ENCODE peak calls at places on chromosomes 7 and 10, in five cellular contexts. P is SK-N-SH, T is fibroblast of lung, H is endodermal cell, Z is cardiac muscle cell. B is an unnamed sample.
A peak's percentile ranks its signal among the peaks of the same experiment; 100 is the strongest.

GRCh38 chr10:94129393-94130130 is 135.8 kb downstream of the PLCE1 start:
- DNase-seq in P (no peak), T (peak; percentile 92), H (no peak), Z (no peak), B (peak; percentile 68)

GRCh38 chr7:50207682-50208255 is 96.7 kb upstream of the IKZF1 start:
- DNase-seq in P (no peak), T (no peak), H (peak; percentile 8), Z (no peak), B (no peak)

GRCh38 chr10:29055091-29055490 is 233.8 kb upstream of the LYZL1 start:
- DNase-seq in P (no peak), T (no peak), H (no peak), Z (no peak), B (no peak)

GRCh38 chr10:86535057-86535882 is 13.7 kb upstream of the WAPL start:
- DNase-seq in P (no peak), T (peak; percentile 23), H (peak; percentile 91), Z (peak; percentile 55), B (peak; percentile 87)

GRCh38 chr10:123788981-123789380 is 102.6 kb downstream of the CPXM2 start:
- DNase-seq in P (no peak), T (no peak), H (no peak), Z (no peak), B (no peak)

GRCh38 chr7:78148166-78148894 is 349.8 kb downstream of the PHTF2 start:
- DNase-seq in P (no peak), T (peak; percentile 55), H (no peak), Z (no peak), B (no peak)

GRCh38 chr10:22713853-22714523 is 390 bp downstream of the PIP4K2A start:
- DNase-seq in P (no peak), T (peak; percentile 30), H (peak; percentile 80), Z (no peak), B (peak; percentile 25)

GRCh38 chr7:27921081-27921836 is 181.3 kb downstream of the TAX1BP1 start:
- DNase-seq in P (peak; percentile 73), T (peak; percentile 80), H (peak; percentile 71), Z (peak; percentile 71), B (no peak)

GRCh38 chr10:120381924-120382323 is 75.1 kb upstream of the PLPP4 start:
- DNase-seq in P (no peak), T (peak; percentile 64), H (no peak), Z (no peak), B (no peak)

GRCh38 chr7:11788568-11788967 is 43.4 kb downstream of the THSD7A start:
- DNase-seq in P (no peak), T (no peak), H (no peak), Z (no peak), B (no peak)

GRCh38 chr7:11780267-11780666 is 51.7 kb downstream of the THSD7A start:
- DNase-seq in P (peak; percentile 57), T (no peak), H (no peak), Z (no peak), B (no peak)

GRCh38 chr7:11784808-11785536 is 47.0 kb downstream of the THSD7A start:
- DNase-seq in P (no peak), T (no peak), H (no peak), Z (no peak), B (no peak)

GRCh38 chr7:11787534-11787933 is 44.5 kb downstream of the THSD7A start:
- DNase-seq in P (no peak), T (no peak), H (no peak), Z (no peak), B (no peak)

DNA sequence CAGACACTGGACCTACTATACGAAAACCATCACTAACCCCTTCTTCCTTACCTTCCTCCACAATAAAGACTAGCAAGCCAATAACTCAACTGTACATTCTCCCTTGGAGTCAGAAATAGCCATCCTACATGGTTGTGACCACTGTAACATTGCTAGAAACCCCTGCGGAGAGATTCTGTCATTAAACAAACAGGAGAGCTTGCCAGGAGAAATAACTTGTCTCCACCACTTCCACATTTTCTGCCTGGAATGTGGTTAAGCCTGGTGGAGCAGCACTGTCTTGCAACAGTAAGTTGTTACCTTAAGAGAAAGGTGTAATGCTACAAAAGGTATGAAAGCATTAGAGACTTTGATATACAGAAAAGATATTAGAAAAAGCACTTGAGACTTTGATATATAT is 45.8 kb downstream of the THSD7A start:
- DNase-seq in P (no peak), T (peak; percentile 86), H (peak; percentile 64), Z (no peak), B (no peak)
- TF ChIP-seq CTCF in P (no peak), T (no peak), H (peak; percentile 20), Z (no peak), B (no peak)

DNA sequence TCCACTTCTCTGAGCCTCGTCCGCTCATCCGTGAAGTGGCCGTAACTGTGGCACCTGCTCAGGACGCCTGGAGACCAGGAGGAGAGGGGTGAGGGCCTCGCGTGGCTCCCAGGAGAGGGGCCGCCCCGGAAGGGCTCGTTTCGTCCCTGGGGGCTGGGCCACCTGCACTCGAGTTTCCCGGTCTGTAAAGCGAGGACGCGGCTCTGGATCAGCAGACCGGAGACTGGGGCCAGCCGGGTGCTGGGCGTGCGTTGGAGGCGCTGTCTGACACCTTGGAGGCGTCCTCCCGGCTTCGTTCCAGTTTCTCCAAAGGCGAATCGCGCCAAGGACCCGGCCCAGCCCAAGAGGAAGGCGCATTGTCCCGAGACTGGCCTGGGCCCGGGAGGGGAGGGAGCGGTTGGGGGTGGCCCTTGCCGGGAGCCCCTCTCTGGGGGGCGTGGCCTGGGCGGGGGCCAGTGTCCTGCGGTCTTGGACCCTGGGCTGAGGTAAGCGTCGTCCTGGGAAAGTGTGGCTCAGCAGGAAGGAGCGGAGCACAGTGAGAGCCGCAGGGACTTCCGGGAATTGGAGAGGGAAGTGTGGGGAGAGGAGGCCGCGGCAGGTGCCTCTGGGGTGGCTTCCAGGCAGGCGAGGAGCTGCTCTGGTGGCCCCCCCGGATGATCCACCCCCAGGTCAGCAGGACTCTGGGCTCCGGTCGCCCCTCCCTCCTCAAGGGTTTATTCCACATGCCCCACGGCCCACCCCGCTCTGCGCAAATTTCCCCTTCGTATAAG is 89.7 kb downstream of the FOXL3 start:
- DNase-seq in P (peak; percentile 42), T (no peak), H (peak; percentile 83), Z (peak; percentile 41), B (peak; percentile 19)
- H3K4me3 ChIP-seq in P (no peak overlapping the region), T (no peak overlapping the region), H (no peak overlapping the region), Z (no peak overlapping the region), B (peak overlapping the region; percentile 33)

DNA sequence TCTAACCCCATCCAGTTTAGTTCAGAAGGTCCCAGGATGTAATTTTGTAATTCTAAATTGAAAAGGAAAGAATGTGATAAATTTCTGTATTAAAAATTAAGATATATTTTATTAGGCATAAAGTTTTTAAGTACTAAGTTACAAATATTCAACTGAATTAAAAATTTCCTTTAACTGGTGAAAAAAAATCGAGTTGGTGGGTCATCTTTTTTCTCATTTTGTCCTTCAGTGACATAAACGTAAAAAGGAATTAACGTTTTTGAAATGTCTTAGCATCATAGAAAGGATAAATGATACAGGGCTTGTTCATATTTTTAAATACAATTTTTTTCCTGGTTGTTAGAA is 88.5 kb downstream of the BTRC start:
- DNase-seq in P (no peak), T (no peak), H (no peak), Z (no peak), B (no peak)
- TF ChIP-seq CTCF in P (no peak), T (no peak), H (no peak), Z (no peak), B (no peak)

GRCh38 chr7:154287370-154287769 is 235.2 kb downstream of the DPP6 start:
- DNase-seq in P (no peak), T (no peak), H (peak; percentile 60), Z (peak; percentile 50), B (no peak)
- H3K4me3 ChIP-seq in P (no peak overlapping the region), T (no peak overlapping the region), H (no peak overlapping the region), Z (no peak overlapping the region), B (no peak overlapping the region)

GRCh38 chr10:45547966-45548513 is 124.5 kb downstream of the ZFAND4 start:
- DNase-seq in P (no peak), T (no peak), H (no peak), Z (no peak), B (no peak)
- TF ChIP-seq CTCF in P (no peak), T (no peak), H (no peak), Z (no peak), B (no peak)

B was measured in tibial artery.